ENCODE peak calls at places on chromosomes 13 and 19, in five cellular contexts. C is SK-N-SH, F is neural progenitor cell, Y is HCT116, L is PC-3. W is an unnamed sample. For H3K4me1, the result is how much of the 10 kb centered on the place peaks cover.

GRCh38 chr13:32669030-32669646 is 82.9 kb downstream of the PDS5B start:
- DNase-seq in F (peak), C (peak), L (peak), Y (peak), W (peak)

GRCh38 chr19:35557539-35558399 is 5.7 kb downstream of the ATP4A start:
- DNase-seq in Y (peak), F (peak), L (no peak), C (peak), W (no peak)

GRCh38 chr19:53655042-53655665 is 23.4 kb downstream of the DPRX start:
- DNase-seq in L (no peak), Y (no peak), C (no peak), F (no peak), W (no peak)

GRCh38 chr19:16386619-16387240 is 62.1 kb downstream of the KLF2 start:
- DNase-seq in C (peak), L (peak), Y (peak), F (peak), W (peak)

GRCh38 chr13:23180711-23181110 is at the start of gene SGCG:
- DNase-seq in L (no peak), C (no peak), Y (no peak), F (no peak), W (no peak)

GRCh38 chr13:84430441-84430840 is 548.2 kb upstream of the SLITRK1 start:
- DNase-seq in F (no peak), L (no peak), Y (no peak), C (no peak), W (no peak)

GRCh38 chr19:46607441-46607841 is 6.3 kb downstream of the CALM3 start:
- DNase-seq in Y (no peak), C (peak), F (no peak), L (no peak), W (no peak)

GRCh38 chr13:94128430-94128829 is 351.1 kb downstream of the DCT start:
- DNase-seq in L (no peak), C (no peak), Y (no peak), F (no peak), W (no peak)

GRCh38 chr13:108963846-108964600 is 334.6 kb downstream of the MYO16 start:
- DNase-seq in C (no peak), Y (no peak), L (peak), F (no peak), W (no peak)

GRCh38 chr19:5403968-5404640 is 51.1 kb upstream of the ZNRF4 start:
- DNase-seq in Y (peak), L (peak), F (peak), C (no peak), W (peak)

GRCh38 chr19:29983568-29983967 is 41.5 kb downstream of the URI1 start:
- DNase-seq in L (no peak), C (no peak), Y (no peak), F (no peak), W (no peak)

GRCh38 chr13:40064723-40065122 is 409.3 kb downstream of the COG6 start:
- DNase-seq in Y (no peak), C (no peak), L (peak), F (no peak), W (no peak)

GRCh38 chr13:113327766-113328391 is 30.8 kb downstream of the LAMP1 start:
- DNase-seq in C (peak), Y (no peak), F (no peak), L (no peak), W (no peak)

GRCh38 chr19:46979103-46979769 is 40.4 kb upstream of the NPAS1 start:
- DNase-seq in L (no peak), C (no peak), Y (no peak), F (no peak), W (no peak)

GRCh38 chr13:100658363-100658762 is 16.2 kb downstream of the TMTC4 start:
- DNase-seq in L (no peak), F (no peak), C (no peak), Y (no peak), W (peak)

GRCh38 chr13:114105351-114106225 is 26.8 kb downstream of the RASA3 start:
- DNase-seq in C (peak), L (no peak), F (no peak), Y (no peak), W (no peak)

GRCh38 chr19:51652266-51652665 is 5.6 kb upstream of the SIGLEC14 start:
- DNase-seq in L (no peak), C (no peak), F (no peak), Y (no peak), W (no peak)

GRCh38 chr13:54183166-54183565 is 1154.6 kb downstream of the OLFM4 start:
- DNase-seq in Y (no peak), F (no peak), L (no peak), C (no peak), W (no peak)

GRCh38 chr19:29526730-29527499 is 1.1 kb downstream of the VSTM2B start:
- DNase-seq in C (peak), F (peak), Y (no peak), L (no peak), W (no peak)

GRCh38 chr13:79508224-79508961 is 27.4 kb downstream of the NDFIP2 start:
- DNase-seq in L (peak), Y (no peak), C (no peak), F (no peak), W (no peak)

GRCh38 chr19:28003543-28003942 is 1209.4 kb downstream of the UQCRFS1 start:
- DNase-seq in C (no peak), L (no peak), Y (no peak), F (no peak), W (no peak)

GRCh38 chr19:16324384-16325160 is at the start of gene KLF2:
- DNase-seq in L (peak), F (peak), C (peak), Y (peak), W (peak)

GRCh38 chr13:89568276-89568675 is 1779.2 kb upstream of the MIR17HG start:
- DNase-seq in L (peak), F (no peak), Y (no peak), C (no peak), W (no peak)

GRCh38 chr19:18796239-18796638 is 5.1 kb upstream of the COMP start:
- DNase-seq in F (no peak), C (no peak), Y (no peak), L (peak), W (no peak)

GRCh38 chr13:29507356-29507755 is 88.1 kb downstream of the SLC7A1 start:
- DNase-seq in Y (no peak), F (no peak), L (no peak), C (no peak), W (no peak)

GRCh38 chr19:12790628-12791344 is 500 bp upstream of the JUNB start:
- DNase-seq in F (peak), C (no peak), Y (no peak), L (peak), W (no peak)

GRCh38 chr19:50718255-50719118 is 1.1 kb downstream of the SHANK1 start:
- DNase-seq in Y (no peak), F (peak), C (peak), L (no peak), W (no peak)

GRCh38 chr19:23402388-23402787 is 7.1 kb upstream of the ZNF91 start:
- DNase-seq in Y (no peak), F (no peak), L (no peak), C (no peak), W (no peak)

GRCh38 chr13:51957377-51958216 is 53.7 kb downstream of the ATP7B start:
- DNase-seq in C (no peak), F (no peak), L (no peak), Y (no peak), W (no peak)

GRCh38 chr19:11252665-11253355 is 9.5 kb downstream of the DOCK6 start:
- DNase-seq in L (no peak), C (no peak), F (no peak), Y (no peak), W (no peak)

GRCh38 chr19:47742636-47743035 is 2.7 kb upstream of the NOP53 start:
- DNase-seq in F (peak), C (no peak), Y (no peak), L (no peak), W (no peak)

GRCh38 chr13:37136187-37136586 is 30.7 kb upstream of the CSNK1A1L start:
- DNase-seq in C (no peak), F (no peak), Y (no peak), L (no peak), W (no peak)

GRCh38 chr19:24054044-24054935 is 32.7 kb upstream of the ZNF254 start:
- DNase-seq in C (no peak), L (peak), F (no peak), Y (peak), W (no peak)

GRCh38 chr19:13846533-13847032 is 30.4 kb upstream of the NANOS3 start:
- DNase-seq in L (peak), Y (peak), F (peak), C (peak), W (peak)
- H3K4me1 ChIP-seq in L (half or more), Y (half or more), F (under half), C (under half), W (under half)

GRCh38 chr13:42333613-42334328 is 61.8 kb downstream of the AKAP11 start:
- DNase-seq in L (peak), Y (no peak), F (peak), C (no peak), W (peak)
- TF ChIP-seq CTCF in L (peak), Y (peak), F (peak), C (peak), W (peak)

GRCh38 chr13:72839831-72840426 is 58.0 kb downstream of the PIBF1 start:
- DNase-seq in C (peak), L (peak), Y (peak), F (peak), W (peak)
- TF ChIP-seq EZH2phosphoT487 in C (no peak), L (no peak), Y (no peak), F (no peak), W (no peak)

DNA sequence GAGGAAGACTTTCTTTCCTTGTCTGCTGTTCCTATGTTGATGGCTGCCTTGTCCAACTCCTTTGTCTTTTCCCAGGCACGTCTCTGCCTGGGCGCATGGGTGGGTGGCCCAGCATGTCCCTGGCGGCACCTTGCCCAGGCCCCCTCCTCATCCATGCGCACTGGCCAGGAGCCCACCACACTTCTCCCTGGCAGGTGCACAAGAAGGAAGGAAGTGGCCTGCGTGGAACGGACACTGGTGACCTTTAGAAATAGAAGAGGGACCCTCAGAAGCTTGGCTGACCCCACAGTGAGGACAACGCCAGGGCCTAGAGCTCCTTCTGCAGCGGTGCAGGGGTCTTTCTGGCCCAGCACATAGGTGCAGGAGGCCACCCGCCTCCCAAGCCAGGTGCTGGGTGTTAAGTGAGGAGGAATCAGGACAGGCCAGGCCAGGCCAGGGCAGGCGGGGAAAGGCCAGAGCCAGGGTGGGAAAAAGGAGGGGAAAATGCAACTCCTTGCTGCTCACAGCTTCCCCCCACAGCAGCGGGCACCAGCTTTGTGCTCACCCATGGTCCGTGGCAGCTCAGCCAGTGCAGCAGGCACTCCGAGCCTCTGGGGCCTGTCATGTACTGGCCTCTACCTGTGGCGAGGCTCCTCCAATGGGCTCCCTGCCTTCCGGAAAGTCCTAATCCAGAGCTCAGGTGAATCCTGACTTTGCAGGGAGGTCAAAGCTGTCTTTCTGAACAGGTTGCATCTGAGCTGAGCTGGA is 104.0 kb downstream of the SOX1 start:
- DNase-seq in C (no peak), L (no peak), F (no peak), Y (no peak), W (no peak)
- H3K4me1 ChIP-seq in C (under half), L (under half), F (under half), Y (under half), W (under half)

W was measured in MM.1S.